ENCODE peak calls at places on chromosome 14, in eight cellular contexts. Q is adrenal gland; J is fibroblast of lung; E is cardiac muscle cell; U is Panc1; D is fibroblast of pulmonary artery; A is CD8-positive, alpha-beta T cell; G is suprapubic skin. B is an unnamed sample.

GRCh38 chr14:22980672-22981089 is 1.7 kb downstream of the AJUBA start:
- DNase-seq in Q (no peak), J (no peak), E (peak), U (no peak), D (peak), A (no peak), G (no peak), B (peak)

GRCh38 chr14:64770751-64771150 is 66.5 kb downstream of the PLEKHG3 start:
- DNase-seq in Q (no peak), J (no peak), E (no peak), U (no peak), D (no peak), A (no peak), G (no peak), B (no peak)

GRCh38 chr14:76917158-76917596 is 91.0 kb downstream of the LRRC74A start:
- DNase-seq in Q (peak), J (peak), E (peak), U (no peak), D (peak), A (no peak), G (no peak), B (no peak)

GRCh38 chr14:101723061-101723595 is 38.4 kb upstream of the PPP2R5C start:
- DNase-seq in Q (no peak), J (no peak), E (no peak), U (no peak), D (no peak), A (no peak), G (peak), B (no peak)

GRCh38 chr14:36659822-36660735 is 1.6 kb upstream of the PAX9 start:
- DNase-seq in Q (no peak), J (no peak), E (no peak), U (no peak), D (no peak), A (no peak), G (no peak), B (no peak)

GRCh38 chr14:99879401-99880295 is 86.4 kb downstream of the EML1 start:
- DNase-seq in Q (no peak), J (peak), E (peak), U (no peak), D (peak), A (no peak), G (no peak), B (no peak)

GRCh38 chr14:102878970-102879460 is 43.4 kb upstream of the AMN start:
- DNase-seq in Q (no peak), J (no peak), E (no peak), U (no peak), D (peak), A (no peak), G (no peak), B (no peak)

GRCh38 chr14:24986206-24986893 is 63.6 kb downstream of the STXBP6 start:
- DNase-seq in Q (no peak), J (no peak), E (peak), U (no peak), D (no peak), A (no peak), G (no peak), B (no peak)

GRCh38 chr14:51925980-51926379 is 63.4 kb upstream of the RTRAF start:
- DNase-seq in Q (no peak), J (no peak), E (no peak), U (no peak), D (no peak), A (no peak), G (no peak), B (no peak)

GRCh38 chr14:32933943-32934890 is 4.5 kb upstream of the NPAS3 start:
- DNase-seq in Q (no peak), J (peak), E (peak), U (no peak), D (peak), A (no peak), G (no peak), B (no peak)

GRCh38 chr14:90521121-90521929 is 124.5 kb downstream of the CALM1 start:
- DNase-seq in Q (peak), J (no peak), E (peak), U (no peak), D (peak), A (no peak), G (no peak), B (no peak)

GRCh38 chr14:33463731-33464130 is 487.1 kb downstream of the EGLN3 start:
- DNase-seq in Q (no peak), J (no peak), E (no peak), U (no peak), D (no peak), A (no peak), G (no peak), B (no peak)

GRCh38 chr14:64119535-64119934 is 174.6 kb downstream of the ESR2 start:
- DNase-seq in Q (no peak), J (no peak), E (no peak), U (no peak), D (no peak), A (no peak), G (no peak), B (no peak)

GRCh38 chr14:55136241-55136640 is 7.2 kb downstream of the LGALS3 start:
- DNase-seq in Q (no peak), J (peak), E (peak), U (no peak), D (peak), A (no peak), G (no peak), B (no peak)

GRCh38 chr14:96001866-96002510 is 37.2 kb upstream of the C14orf132 start:
- DNase-seq in Q (no peak), J (peak), E (no peak), U (no peak), D (no peak), A (no peak), G (no peak), B (no peak)

GRCh38 chr14:78143489-78144145 is 26.6 kb upstream of the NRXN3 start:
- DNase-seq in Q (no peak), J (no peak), E (no peak), U (no peak), D (no peak), A (no peak), G (no peak), B (no peak)

GRCh38 chr14:36214476-36215216 is 38.1 kb upstream of the PTCSC3 start:
- DNase-seq in Q (no peak), J (no peak), E (no peak), U (no peak), D (no peak), A (no peak), G (no peak), B (no peak)

GRCh38 chr14:25050494-25051170 is 685 bp upstream of the STXBP6 start:
- DNase-seq in Q (no peak), J (peak), E (peak), U (no peak), D (peak), A (no peak), G (no peak), B (no peak)

GRCh38 chr14:95935228-95935822 is 58.7 kb downstream of the TUNAR start:
- DNase-seq in Q (no peak), J (peak), E (peak), U (no peak), D (peak), A (no peak), G (no peak), B (no peak)

GRCh38 chr14:64294672-64295413 is 672 bp upstream of the ESR2 start:
- DNase-seq in Q (peak), J (peak), E (peak), U (peak), D (peak), A (peak), G (no peak), B (no peak)

GRCh38 chr14:23057757-23058653 is 685 bp upstream of the CDH24 start:
- DNase-seq in Q (peak), J (peak), E (peak), U (peak), D (peak), A (peak), G (peak), B (peak)

GRCh38 chr14:24042733-24043132 is 9.1 kb upstream of the CARMIL3 start:
- DNase-seq in Q (no peak), J (no peak), E (no peak), U (no peak), D (no peak), A (no peak), G (no peak), B (no peak)

GRCh38 chr14:59944909-59945308 is 25.0 kb downstream of the LRRC9 start:
- DNase-seq in Q (no peak), J (no peak), E (no peak), U (no peak), D (no peak), A (no peak), G (no peak), B (no peak)
- TF ChIP-seq CTCF in Q (no peak), J (no peak), E (no peak), U (no peak), D (no peak), A (no peak), G (no peak), B (no peak)

GRCh38 chr14:74886001-74886400 is 4.3 kb downstream of the DLST start:
- DNase-seq in Q (no peak), J (peak), E (peak), U (no peak), D (peak), A (no peak), G (no peak), B (no peak)
- H3K4me3 ChIP-seq in Q (no peak), J (no peak), E (no peak), U (no peak), D (no peak), A (no peak), G (no peak), B (no peak)

GRCh38 chr14:50853891-50854290 is 18.0 kb upstream of the ABHD12B start:
- DNase-seq in Q (no peak), J (no peak), E (no peak), U (no peak), D (no peak), A (no peak), G (no peak), B (no peak)

GRCh38 chr14:50856660-50857059 is 15.2 kb upstream of the ABHD12B start:
- DNase-seq in Q (no peak), J (no peak), E (no peak), U (no peak), D (no peak), A (no peak), G (no peak), B (no peak)

GRCh38 chr14:50859296-50859624 is 12.6 kb upstream of the ABHD12B start:
- DNase-seq in Q (no peak), J (no peak), E (no peak), U (no peak), D (no peak), A (no peak), G (no peak), B (no peak)

GRCh38 chr14:50854521-50854920 is 17.3 kb upstream of the ABHD12B start:
- DNase-seq in Q (no peak), J (no peak), E (no peak), U (no peak), D (no peak), A (no peak), G (no peak), B (no peak)

DNA sequence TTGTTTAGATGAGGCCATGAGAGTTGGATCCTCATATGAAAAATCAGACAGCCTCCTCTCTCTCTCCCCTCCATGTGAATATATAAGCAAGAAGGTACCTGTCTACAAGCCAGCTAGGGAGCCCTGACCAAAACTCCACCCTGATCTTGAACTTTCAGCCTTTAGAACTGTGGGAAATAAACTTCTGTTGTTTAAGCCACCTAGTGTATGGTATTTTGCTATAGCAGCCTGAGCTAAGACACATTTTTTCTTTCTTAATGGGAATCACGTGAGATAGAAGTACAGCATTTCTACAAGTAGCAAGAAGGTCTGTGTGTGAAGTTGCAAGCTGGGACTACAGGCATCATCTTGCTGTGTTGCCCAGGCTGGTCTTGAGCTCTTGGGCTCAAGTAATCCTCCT is 16.3 kb upstream of the ABHD12B start:
- DNase-seq in Q (no peak), J (peak), E (peak), U (no peak), D (peak), A (no peak), G (no peak), B (no peak)
- TF ChIP-seq CTCF in Q (no peak), J (no peak), E (peak), U (no peak), D (peak), A (no peak), G (no peak), B (no peak)

GRCh38 chr14:67964391-67964812 is 144.8 kb downstream of the RAD51B start:
- DNase-seq in Q (no peak), J (peak), E (peak), U (no peak), D (peak), A (no peak), G (no peak), B (peak)

GRCh38 chr14:67961676-67962075 is 142.1 kb downstream of the RAD51B start:
- DNase-seq in Q (no peak), J (no peak), E (no peak), U (no peak), D (no peak), A (no peak), G (no peak), B (no peak)

GRCh38 chr14:67962215-67962644 is 142.7 kb downstream of the RAD51B start:
- DNase-seq in Q (no peak), J (no peak), E (peak), U (no peak), D (peak), A (no peak), G (no peak), B (no peak)

GRCh38 chr14:67963960-67964359 is 144.4 kb downstream of the RAD51B start:
- DNase-seq in Q (no peak), J (no peak), E (no peak), U (no peak), D (no peak), A (no peak), G (no peak), B (no peak)

DNA sequence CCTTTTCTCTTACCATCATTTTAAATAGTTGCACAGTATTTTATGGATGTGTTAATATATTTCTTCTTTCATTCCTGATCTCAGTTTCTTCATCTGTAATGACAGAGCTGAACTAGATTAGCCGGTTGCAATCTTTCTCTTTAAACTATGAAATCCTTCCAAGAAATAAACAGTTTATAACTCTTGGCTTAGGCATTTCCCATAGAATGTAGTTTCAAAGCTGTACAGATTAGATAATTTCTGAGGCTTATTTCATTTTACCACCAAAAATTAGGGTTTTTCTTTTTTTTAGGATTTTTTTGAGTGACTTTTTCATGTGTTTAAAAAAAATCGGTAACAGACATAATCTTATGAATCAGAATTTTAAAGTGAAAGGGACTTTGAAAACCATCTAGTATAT is 144.0 kb downstream of the RAD51B start:
- DNase-seq in Q (no peak), J (no peak), E (no peak), U (no peak), D (no peak), A (no peak), G (no peak), B (no peak)
- H3K4me3 ChIP-seq in Q (no peak), J (peak), E (no peak), U (no peak), D (no peak), A (no peak), G (no peak), B (no peak)

GRCh38 chr14:104793703-104793959 is 1.9 kb downstream of the AKT1 start:
- DNase-seq in Q (no peak), J (no peak), E (no peak), U (no peak), D (no peak), A (no peak), G (no peak), B (no peak)
- TF ChIP-seq CTCF in Q (no peak), J (no peak), E (no peak), U (no peak), D (no peak), A (no peak), G (no peak), B (no peak)

DNA sequence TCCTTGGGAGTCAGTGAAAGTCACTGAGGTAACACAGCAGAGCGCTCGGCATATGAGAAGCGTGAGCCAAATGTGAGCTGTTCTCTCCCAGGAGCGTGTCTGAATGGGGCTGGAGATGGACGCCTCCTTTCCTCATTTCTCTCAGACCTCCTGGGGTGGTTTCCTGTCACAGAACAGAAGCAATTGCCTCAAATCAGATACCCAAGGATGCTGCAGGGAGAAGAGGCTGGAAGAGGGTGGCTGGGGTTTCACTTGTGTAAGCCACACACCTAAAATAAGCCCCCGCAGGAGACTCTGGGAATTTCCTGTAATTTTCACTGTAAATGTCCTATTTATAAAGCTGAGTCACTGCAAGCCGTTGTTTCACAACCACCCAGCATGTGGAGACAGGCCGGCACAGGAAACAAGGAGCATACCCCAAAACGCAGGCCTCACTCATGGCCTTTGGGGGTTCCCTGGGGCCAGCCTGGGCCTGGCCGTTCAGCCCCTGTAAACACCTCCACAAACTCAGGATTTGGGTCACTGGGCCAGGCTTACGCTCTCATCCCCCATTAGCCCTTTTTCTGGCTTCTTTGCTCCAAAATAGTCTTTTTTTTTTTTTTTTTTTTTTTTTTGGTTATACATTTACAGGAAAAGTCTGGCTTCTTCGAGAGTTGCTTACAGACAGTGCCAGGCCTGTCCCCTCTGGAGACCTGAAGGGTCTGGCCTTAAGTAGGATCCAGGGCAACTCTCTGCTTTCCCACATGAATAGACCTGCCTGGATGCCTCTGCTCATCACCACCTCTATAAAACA is 55.3 kb downstream of the VCPKMT start:
- DNase-seq in Q (peak), J (peak), E (peak), U (no peak), D (peak), A (peak), G (no peak), B (peak)
- H3K4me3 ChIP-seq in Q (no peak), J (no peak), E (no peak), U (no peak), D (peak), A (peak), G (no peak), B (no peak)

GRCh38 chr14:74286736-74287135 is 16.0 kb downstream of the ABCD4 start:
- DNase-seq in Q (no peak), J (no peak), E (no peak), U (no peak), D (no peak), A (no peak), G (no peak), B (no peak)

GRCh38 chr14:74292061-74292460 is 10.7 kb downstream of the ABCD4 start:
- DNase-seq in Q (no peak), J (no peak), E (no peak), U (no peak), D (no peak), A (no peak), G (no peak), B (no peak)

GRCh38 chr14:74293621-74294020 is 9.1 kb downstream of the ABCD4 start:
- DNase-seq in Q (no peak), J (no peak), E (no peak), U (no peak), D (no peak), A (no peak), G (no peak), B (no peak)

GRCh38 chr14:74289801-74290200 is 12.9 kb downstream of the ABCD4 start:
- DNase-seq in Q (no peak), J (no peak), E (no peak), U (no peak), D (no peak), A (no peak), G (no peak), B (no peak)

GRCh38 chr14:74290415-74290814 is 12.3 kb downstream of the ABCD4 start:
- DNase-seq in Q (no peak), J (peak), E (peak), U (no peak), D (peak), A (no peak), G (no peak), B (no peak)
- TF ChIP-seq CTCF in Q (no peak), J (peak), E (peak), U (peak), D (peak), A (peak), G (no peak), B (no peak)

GRCh38 chr14:61477845-61478438 is 156.6 kb downstream of the PRKCH start:
- DNase-seq in Q (peak), J (peak), E (peak), U (no peak), D (peak), A (peak), G (no peak), B (peak)
- H3K4me3 ChIP-seq in Q (no peak), J (no peak), E (no peak), U (no peak), D (no peak), A (peak), G (no peak), B (no peak)

DNA sequence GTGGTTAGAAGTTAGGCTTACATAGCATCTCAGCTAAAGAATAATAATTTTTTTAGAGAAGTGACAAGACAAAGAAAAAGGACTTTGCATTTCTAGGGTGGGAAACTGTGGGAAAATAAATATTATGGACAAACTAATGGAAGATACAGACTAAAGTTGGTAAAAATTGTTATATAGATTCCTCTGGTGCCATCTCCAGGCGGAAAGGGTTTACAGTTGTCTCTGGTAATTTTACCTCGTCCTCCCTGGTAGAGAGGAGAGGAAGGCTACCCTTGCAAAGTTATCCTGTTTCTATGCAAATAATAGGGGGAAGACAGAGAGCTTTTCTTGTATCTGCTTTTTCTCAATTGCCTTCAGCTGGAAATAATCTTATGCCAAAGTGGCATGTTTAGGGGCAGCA is 5.2 kb downstream of the OR11G2 start:
- DNase-seq in Q (no peak), J (no peak), E (no peak), U (no peak), D (no peak), A (no peak), G (no peak), B (no peak)
- TF ChIP-seq CTCF in Q (no peak), J (no peak), E (no peak), U (no peak), D (no peak), A (no peak), G (no peak), B (no peak)